ENCODE peak calls at places on chromosomes 2 and 18, in seven cellular contexts. L, M, X, F, N, J and Y are unnamed samples.
A peak's percentile ranks its signal among the peaks of the same experiment; 100 is the strongest.

GRCh38 chr2:28276076-28276618 is 116.5 kb upstream of the FOSL2 start:
- DNase-seq in L (no peak), M (no peak), X (no peak), F (peak; percentile 100), N (no peak), J (peak; percentile 83), Y (no peak)

GRCh38 chr18:55869965-55870585 is 282.1 kb upstream of the TCF4 start:
- DNase-seq in L (no peak), M (no peak), X (no peak), F (peak; percentile 61), N (no peak), J (no peak), Y (no peak)

GRCh38 chr18:47522359-47522758 is 270.9 kb upstream of the SKOR2 start:
- DNase-seq in L (no peak), M (no peak), X (no peak), F (no peak), N (no peak), J (no peak), Y (no peak)

GRCh38 chr2:38290332-38290731 is 86.7 kb downstream of the ATL2 start:
- DNase-seq in L (no peak), M (no peak), X (no peak), F (no peak), N (no peak), J (no peak), Y (no peak)

GRCh38 chr18:48955528-48956261 is 4.9 kb upstream of the SMAD7 start:
- DNase-seq in L (peak; percentile 37), M (peak; percentile 70), X (no peak), F (peak; percentile 85), N (peak; percentile 66), J (no peak), Y (no peak)

GRCh38 chr18:13603304-13604019 is 122.9 kb downstream of the FAM210A start:
- DNase-seq in L (no peak), M (no peak), X (no peak), F (no peak), N (peak; percentile 57), J (no peak), Y (no peak)

GRCh38 chr18:8602040-8602439 is 7.2 kb upstream of the RAB12 start:
- DNase-seq in L (no peak), M (no peak), X (no peak), F (no peak), N (no peak), J (no peak), Y (no peak)

GRCh38 chr2:106142683-106143082 is 51.4 kb downstream of the UXS1 start:
- DNase-seq in L (no peak), M (no peak), X (no peak), F (peak; percentile 35), N (no peak), J (no peak), Y (no peak)

GRCh38 chr2:235611337-235611736 is 117.5 kb downstream of the AGAP1 start:
- DNase-seq in L (no peak), M (no peak), X (no peak), F (no peak), N (no peak), J (no peak), Y (no peak)

GRCh38 chr18:5284808-5285207 is 10.7 kb downstream of the ZBTB14 start:
- DNase-seq in L (no peak), M (no peak), X (no peak), F (peak; percentile 18), N (no peak), J (no peak), Y (no peak)

GRCh38 chr2:147288131-147288530 is 556.7 kb upstream of the ACVR2A start:
- DNase-seq in L (no peak), M (no peak), X (no peak), F (no peak), N (no peak), J (no peak), Y (no peak)

GRCh38 chr2:233117811-233118480 is 57.8 kb downstream of the INPP5D start:
- DNase-seq in L (no peak), M (no peak), X (no peak), F (no peak), N (peak; percentile 59), J (no peak), Y (no peak)

GRCh38 chr18:62081248-62081647 is 105.6 kb downstream of the PIGN start:
- DNase-seq in L (no peak), M (no peak), X (no peak), F (no peak), N (no peak), J (no peak), Y (no peak)

GRCh38 chr2:19843992-19844515 is 57.7 kb downstream of the TTC32 start:
- DNase-seq in L (no peak), M (no peak), X (no peak), F (no peak), N (no peak), J (no peak), Y (no peak)
- TF ChIP-seq POLR2A in L (no peak), M (no peak), X (no peak), F (no peak), N (no peak), J (no peak), Y (no peak)

GRCh38 chr2:102142829-102143449 is 393 bp downstream of the IL1R1 start:
- DNase-seq in L (no peak), M (peak; percentile 67), X (peak; percentile 54), F (peak; percentile 56), N (no peak), J (peak; percentile 61), Y (no peak)

GRCh38 chr2:102140367-102140766 is 2.2 kb upstream of the IL1R1 start:
- DNase-seq in L (no peak), M (no peak), X (no peak), F (peak; percentile 59), N (no peak), J (no peak), Y (no peak)

GRCh38 chr2:102139851-102140250 is 2.7 kb upstream of the IL1R1 start:
- DNase-seq in L (no peak), M (no peak), X (no peak), F (peak; percentile 82), N (no peak), J (peak; percentile 12), Y (no peak)

GRCh38 chr2:102141915-102142828 is at the start of gene IL1R1:
- DNase-seq in L (peak; percentile 86), M (peak; percentile 86), X (peak; percentile 90), F (peak; percentile 80), N (peak; percentile 92), J (peak; percentile 71), Y (peak; percentile 79)

GRCh38 chr2:102141011-102141914 is 1.3 kb upstream of the IL1R1 start:
- DNase-seq in L (peak; percentile 39), M (peak; percentile 64), X (peak; percentile 48), F (peak; percentile 98), N (no peak), J (no peak), Y (no peak)
- H3K4me3 ChIP-seq in L (peak overlapping the region; percentile 64), M (peak overlapping the region; percentile 88), X (peak overlapping the region; percentile 60), F (peak overlapping the region; percentile 14), N (peak overlapping the region; percentile 61), J (no peak overlapping the region), Y (peak overlapping the region; percentile 38)

DNA sequence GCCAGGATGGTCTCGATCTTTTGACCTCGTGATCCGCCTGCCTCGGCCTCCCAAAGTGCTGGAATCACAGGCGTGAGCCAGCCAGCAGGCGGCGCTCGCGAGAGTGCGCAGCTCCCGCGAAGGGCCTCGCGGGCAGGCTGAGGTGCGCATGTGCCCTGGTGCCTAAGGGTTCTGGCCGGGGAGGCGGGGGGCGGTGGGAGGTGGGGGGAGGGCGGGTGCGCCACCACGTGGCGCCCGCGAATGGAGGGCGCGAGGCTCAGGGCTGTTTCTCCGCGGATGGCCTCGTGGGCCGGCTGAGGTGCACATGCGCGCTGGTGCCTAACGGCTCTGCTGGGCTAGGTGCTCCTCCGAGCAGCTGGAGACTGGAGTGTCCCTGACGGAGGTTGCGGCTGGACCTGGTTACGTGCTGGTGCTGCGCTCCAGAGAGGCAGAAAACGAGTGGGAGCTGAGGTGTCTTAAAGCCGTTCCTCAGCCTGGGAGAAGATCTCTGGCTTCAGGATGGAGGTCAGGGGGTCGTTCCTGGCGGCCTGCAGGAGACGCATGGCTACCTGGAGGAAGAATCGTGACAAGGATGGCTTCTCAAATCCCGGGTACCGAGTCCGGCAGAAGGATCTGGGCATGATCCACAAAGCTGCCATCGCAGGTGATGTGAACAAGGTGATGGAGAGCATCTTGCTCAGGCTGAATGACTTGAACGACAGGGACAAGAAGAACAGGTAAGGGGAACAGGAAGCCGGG is at the start of gene ANKRD62:
- DNase-seq in L (no peak), M (no peak), X (no peak), F (no peak), N (no peak), J (no peak), Y (no peak)
- TF ChIP-seq CTCF in L (no peak), M (no peak), X (no peak), F (no peak), N (no peak), J (no peak), Y (no peak)

GRCh38 chr2:181643158-181643557 is 13.7 kb downstream of the CERKL start:
- DNase-seq in L (no peak), M (no peak), X (no peak), F (no peak), N (no peak), J (no peak), Y (no peak)
- TF ChIP-seq POLR2A in L (no peak), M (no peak), X (no peak), F (no peak), N (no peak), J (no peak), Y (no peak)

GRCh38 chr2:160494243-160494642 is 636 bp upstream of the RBMS1 start:
- DNase-seq in L (peak; percentile 43), M (no peak), X (no peak), F (no peak), N (no peak), J (no peak), Y (no peak)
- H3K4me3 ChIP-seq in L (peak overlapping the region; percentile 94), M (peak overlapping the region; percentile 73), X (peak overlapping the region; percentile 87), F (peak overlapping the region; percentile 98), N (peak overlapping the region; percentile 83), J (peak overlapping the region; percentile 62), Y (peak overlapping the region; percentile 73)